ENCODE peak calls at places on chromosome 4, in five cellular contexts. L is fibroblast of mammary gland; R is stimulated activated naive CD4-positive, alpha-beta T cell; E is CD14-positive monocyte; Q is HCT116. N is an unnamed sample.

GRCh38 chr4:24096603-24097002 is 206.8 kb upstream of the PPARGC1A start:
- DNase-seq in Q (no peak), R (no peak), E (no peak), L (no peak), N (no peak)

GRCh38 chr4:98780111-98780549 is 121.7 kb upstream of the TSPAN5 start:
- DNase-seq in R (no peak), L (peak), Q (no peak), E (no peak), N (no peak)

GRCh38 chr4:85024671-85025070 is 58.2 kb upstream of the WDFY3 start:
- DNase-seq in R (no peak), L (peak), Q (no peak), E (no peak), N (no peak)

GRCh38 chr4:184734758-184735157 is 862 bp upstream of the CENPU start:
- DNase-seq in Q (no peak), E (no peak), R (no peak), L (no peak), N (no peak)

GRCh38 chr4:80989921-80990544 is 40.5 kb upstream of the BMP3 start:
- DNase-seq in L (peak), E (no peak), R (peak), Q (peak), N (no peak)

GRCh38 chr4:149531861-149532260 is 283.8 kb downstream of the IQCM start:
- DNase-seq in Q (no peak), R (no peak), L (peak), E (no peak), N (no peak)

GRCh38 chr4:182179751-182180150 is 63.5 kb upstream of the TENM3 start:
- DNase-seq in E (no peak), R (no peak), L (no peak), Q (no peak), N (no peak)

GRCh38 chr4:76199664-76200211 is 13.9 kb downstream of the SCARB2 start:
- DNase-seq in R (no peak), Q (no peak), E (no peak), L (no peak), N (no peak)

GRCh38 chr4:148108776-148109175 is 333.4 kb downstream of the NR3C2 start:
- DNase-seq in Q (no peak), L (no peak), E (no peak), R (no peak), N (no peak)

GRCh38 chr4:22129454-22130075 is 181.0 kb upstream of the KCNIP4 start:
- DNase-seq in E (no peak), Q (peak), L (peak), R (no peak), N (no peak)

GRCh38 chr4:87180767-87181166 is 39.7 kb downstream of the KLHL8 start:
- DNase-seq in E (no peak), R (no peak), L (peak), Q (no peak), N (no peak)

GRCh38 chr4:2451036-2451520 is 17.8 kb upstream of the RNF4 start:
- DNase-seq in R (no peak), Q (no peak), L (no peak), E (no peak), N (no peak)

GRCh38 chr4:36841583-36842326 is 402.8 kb upstream of the NWD2 start:
- DNase-seq in Q (no peak), R (no peak), E (no peak), L (no peak), N (peak)

GRCh38 chr4:120215350-120215749 is 148.7 kb upstream of the MAD2L1 start:
- DNase-seq in E (no peak), L (no peak), R (no peak), Q (no peak), N (no peak)

GRCh38 chr4:1990676-1991075 is 18.1 kb downstream of the NELFA start:
- DNase-seq in L (no peak), Q (no peak), R (no peak), E (peak), N (no peak)

GRCh38 chr4:29311231-29311630 is 1408.9 kb upstream of the PCDH7 start:
- DNase-seq in L (peak), Q (no peak), R (no peak), E (no peak), N (no peak)

GRCh38 chr4:156198511-156198910 is 244.8 kb upstream of the CTSO start:
- DNase-seq in R (no peak), E (no peak), Q (no peak), L (no peak), N (no peak)

GRCh38 chr4:139436122-139436521 is 17.8 kb upstream of the RAB33B start:
- DNase-seq in R (no peak), E (no peak), L (no peak), Q (no peak), N (no peak)

GRCh38 chr4:7420661-7421040 is 14.1 kb downstream of the PSAPL1 start:
- DNase-seq in L (no peak), R (no peak), E (no peak), Q (no peak), N (no peak)

GRCh38 chr4:101158136-101158485 is 189.2 kb downstream of the PPP3CA start:
- DNase-seq in E (no peak), R (no peak), L (peak), Q (no peak), N (no peak)

GRCh38 chr4:145679520-145679919 is 426 bp upstream of the C4orf51 start:
- DNase-seq in E (no peak), Q (peak), R (no peak), L (peak), N (no peak)

GRCh38 chr4:147773261-147774184 is 41.6 kb downstream of the ARHGAP10 start:
- DNase-seq in Q (no peak), R (no peak), L (peak), E (no peak), N (no peak)

GRCh38 chr4:173516621-173517612 is 13.1 kb downstream of the HAND2 start:
- DNase-seq in R (no peak), Q (no peak), L (peak), E (no peak), N (no peak)

GRCh38 chr4:40946652-40947051 is 196.9 kb downstream of the NSUN7 start:
- DNase-seq in L (no peak), E (no peak), R (no peak), Q (no peak), N (no peak)

N was measured in SIG-M5.